ENCODE peak calls at places on chromosomes 6 and 20, in six cellular contexts. I is cardiac muscle cell, W is Peyer's patch, V is adrenal gland, Q is brain microvascular endothelial cell, A is MM.1S. F is an unnamed sample.

GRCh38 chr6:79946242-79946641 is 1.1 kb downstream of the ELOVL4 start:
- DNase-seq in I (peak; percentile 38), A (peak; percentile 50), Q (peak; percentile 5), V (no peak), W (no peak), F (peak; percentile 60)

GRCh38 chr6:120779441-120779840 is 554.8 kb downstream of the TBC1D32 start:
- DNase-seq in I (no peak), W (no peak), V (no peak), Q (no peak), A (no peak), F (no peak)

GRCh38 chr6:42704251-42704936 is 18.0 kb downstream of the PRPH2 start:
- DNase-seq in A (no peak), I (peak; percentile 73), Q (peak; percentile 71), W (no peak), V (peak; percentile 64), F (peak; percentile 73)

GRCh38 chr20:31260326-31260932 is 3.0 kb downstream of the DEFB115 start:
- DNase-seq in V (no peak), A (peak; percentile 36), Q (no peak), W (no peak), I (no peak), F (no peak)

GRCh38 chr6:97068211-97068610 is 143.7 kb downstream of the KLHL32 start:
- DNase-seq in I (peak; percentile 67), V (no peak), A (peak; percentile 24), W (no peak), Q (no peak), F (no peak)

GRCh38 chr6:29887330-29887818 is 55.0 kb upstream of the HLA-A start:
- DNase-seq in I (peak; percentile 34), V (peak; percentile 67), W (peak; percentile 71), Q (no peak), A (no peak), F (peak; percentile 63)

GRCh38 chr6:5996701-5997419 is 9.9 kb downstream of the NRN1 start:
- DNase-seq in V (no peak), I (no peak), Q (peak; percentile 34), W (peak; percentile 58), A (no peak), F (peak; percentile 84)

GRCh38 chr6:152458648-152459047 is 178.5 kb downstream of the SYNE1 start:
- DNase-seq in Q (peak; percentile 25), W (no peak), I (peak; percentile 53), V (no peak), A (no peak), F (no peak)

GRCh38 chr20:58044286-58044685 is 184.2 kb downstream of the ANKRD60 start:
- DNase-seq in I (no peak), Q (no peak), A (no peak), V (no peak), W (no peak), F (peak; percentile 36)

GRCh38 chr6:16154904-16155303 is 26.0 kb downstream of the MYLIP start:
- DNase-seq in Q (peak; percentile 59), A (no peak), W (no peak), I (peak; percentile 81), V (peak; percentile 63), F (no peak)

GRCh38 chr6:50602191-50602810 is 111.0 kb upstream of the TFAP2D start:
- DNase-seq in W (no peak), I (peak; percentile 30), Q (peak; percentile 31), V (no peak), A (peak; percentile 19), F (no peak)

GRCh38 chr20:58458342-58459057 is 56.7 kb downstream of the APCDD1L start:
- DNase-seq in V (no peak), Q (peak; percentile 41), W (no peak), I (peak; percentile 23), A (no peak), F (no peak)

GRCh38 chr6:144559865-144560603 is 274.9 kb downstream of the UTRN start:
- DNase-seq in Q (peak; percentile 81), V (peak; percentile 26), A (no peak), W (no peak), I (peak; percentile 38), F (no peak)

GRCh38 chr6:36963451-36964290 is 9.1 kb downstream of the PI16 start:
- DNase-seq in I (peak; percentile 35), A (no peak), Q (no peak), V (peak; percentile 64), W (peak; percentile 39), F (peak; percentile 78)

GRCh38 chr20:50408526-50409364 is 101.4 kb upstream of the PTPN1 start:
- DNase-seq in Q (no peak), W (no peak), V (no peak), I (no peak), A (no peak), F (no peak)

GRCh38 chr6:96899019-96899418 is 1.3 kb upstream of the NDUFAF4 start:
- DNase-seq in W (no peak), V (peak; percentile 53), Q (peak; percentile 44), I (peak; percentile 57), A (peak; percentile 47), F (peak; percentile 30)

GRCh38 chr20:25061103-25061799 is 3.3 kb upstream of the ACSS1 start:
- DNase-seq in A (no peak), W (peak; percentile 24), I (no peak), Q (no peak), V (no peak), F (no peak)

GRCh38 chr6:79599725-79600259 is 31.3 kb upstream of the SH3BGRL2 start:
- DNase-seq in I (no peak), Q (no peak), V (no peak), W (no peak), A (no peak), F (no peak)

GRCh38 chr6:26032387-26033131 is 54.7 kb upstream of the HFE start:
- DNase-seq in I (peak; percentile 77), A (peak; percentile 59), W (peak; percentile 56), V (peak; percentile 51), Q (peak; percentile 22), F (no peak)

GRCh38 chr20:63564036-63564810 is 9.8 kb downstream of the HELZ2 start:
- DNase-seq in I (no peak), A (no peak), V (no peak), Q (no peak), W (no peak), F (no peak)
- H3K36me3 ChIP-seq in I (no peaks in the 10 kb centered on the region), A (no peaks in the 10 kb centered on the region), V (peaks cover 42% of the 10 kb centered on the region), Q (peaks cover 36% of the 10 kb centered on the region), W (peaks cover 49% of the 10 kb centered on the region), F (no peaks in the 10 kb centered on the region)

GRCh38 chr6:149332602-149333311 is 15.2 kb downstream of the TAB2 start:
- DNase-seq in V (no peak), I (no peak), W (no peak), Q (no peak), A (no peak), F (no peak)

GRCh38 chr6:149334201-149334600 is 16.7 kb downstream of the TAB2 start:
- DNase-seq in I (peak; percentile 55), V (no peak), A (no peak), W (no peak), Q (peak; percentile 36), F (no peak)

GRCh38 chr6:149336529-149336928 is 19.0 kb downstream of the TAB2 start:
- DNase-seq in Q (no peak), V (no peak), I (no peak), W (no peak), A (no peak), F (no peak)

GRCh38 chr6:149335924-149336323 is 18.4 kb downstream of the TAB2 start:
- DNase-seq in Q (peak; percentile 70), I (peak; percentile 51), W (no peak), A (no peak), V (no peak), F (no peak)

GRCh38 chr6:149334682-149335160 is 17.2 kb downstream of the TAB2 start:
- DNase-seq in V (peak; percentile 59), Q (peak; percentile 70), A (no peak), W (no peak), I (peak; percentile 74), F (no peak)
- H3K4me3 ChIP-seq in V (no peak overlapping the region), Q (no peak overlapping the region), A (no peak overlapping the region), W (no peak overlapping the region), I (no peak overlapping the region), F (no peak overlapping the region)

GRCh38 chr20:9071976-9072726 is 3.3 kb downstream of the PLCB4 start:
- DNase-seq in Q (no peak), A (no peak), W (no peak), I (peak; percentile 40), V (no peak), F (no peak)

GRCh38 chr20:9070304-9070703 is 1.4 kb downstream of the PLCB4 start:
- DNase-seq in A (no peak), W (no peak), I (no peak), Q (no peak), V (no peak), F (no peak)

GRCh38 chr20:9066196-9066595 is 2.7 kb upstream of the PLCB4 start:
- DNase-seq in W (no peak), A (no peak), V (no peak), Q (no peak), I (no peak), F (no peak)

GRCh38 chr20:9068232-9068781 is 580 bp upstream of the PLCB4 start:
- DNase-seq in Q (no peak), A (no peak), V (no peak), W (peak; percentile 54), I (peak; percentile 19), F (peak; percentile 90)

DNA sequence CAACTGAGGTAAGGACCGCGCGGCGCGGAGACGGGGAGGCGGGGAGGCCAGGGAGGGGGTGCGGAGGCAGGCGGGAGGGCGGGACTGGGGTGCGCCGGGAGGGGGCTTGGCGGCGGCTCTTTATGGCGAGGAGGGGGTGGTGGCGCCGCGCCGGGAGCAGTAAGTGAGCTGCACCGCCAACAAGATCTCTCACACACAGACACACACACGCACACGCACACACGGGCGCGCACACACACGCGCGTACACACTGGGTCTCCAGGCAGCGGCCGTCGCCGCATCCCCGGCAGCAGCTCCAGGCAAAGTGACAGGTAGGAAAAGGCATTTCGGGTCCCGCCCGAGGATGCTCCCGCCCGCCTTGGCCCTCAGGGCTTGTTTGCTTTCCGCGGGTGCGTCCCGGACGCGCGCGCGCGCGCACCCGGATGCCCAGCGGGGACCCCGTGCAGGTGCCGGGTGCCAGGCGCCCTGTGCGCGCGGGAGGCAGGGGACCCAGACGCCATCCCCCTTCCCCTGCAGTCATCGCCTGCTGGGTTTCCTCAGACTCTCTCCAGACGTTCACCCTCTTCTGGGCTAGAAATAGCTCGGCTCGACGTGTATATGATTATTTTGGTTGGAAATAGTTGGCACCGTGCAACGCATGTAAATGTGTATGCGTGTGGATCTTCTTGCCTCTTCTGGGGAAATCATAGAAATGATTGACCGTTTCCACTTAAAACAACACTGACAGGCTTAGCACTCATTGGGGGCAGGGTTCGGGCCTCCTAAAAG is at the start of gene PLCB4:
- DNase-seq in W (peak; percentile 70), V (no peak), A (no peak), I (peak; percentile 34), Q (peak; percentile 10), F (peak; percentile 85)
- H3K27me3 ChIP-seq in W (no peaks in the 10 kb centered on the region), V (peaks cover 22% of the 10 kb centered on the region), A (no peaks in the 10 kb centered on the region), I (no peaks in the 10 kb centered on the region), Q (no peaks in the 10 kb centered on the region), F (no peaks in the 10 kb centered on the region)

GRCh38 chr20:61988665-61989064 is 77.0 kb downstream of the TAF4 start:
- DNase-seq in V (no peak), Q (no peak), W (no peak), A (no peak), I (no peak), F (no peak)
- H3K36me3 ChIP-seq in V (peaks cover 16% of the 10 kb centered on the region), Q (peaks cover 12% of the 10 kb centered on the region), W (peaks cover 65% of the 10 kb centered on the region), A (no peaks in the 10 kb centered on the region), I (peaks cover 7% of the 10 kb centered on the region), F (peaks cover 9% of the 10 kb centered on the region)

GRCh38 chr6:113920663-113921267 is 50.2 kb downstream of the HDAC2 start:
- DNase-seq in W (no peak), I (no peak), A (peak; percentile 27), Q (no peak), V (no peak), F (no peak)
- H3K4me3 ChIP-seq in W (no peak overlapping the region), I (no peak overlapping the region), A (no peak overlapping the region), Q (no peak overlapping the region), V (no peak overlapping the region), F (no peak overlapping the region)